ENCODE peak calls at places on chromosomes 4 and X, in eight cellular contexts. O is tibial nerve, D is A549, N is right lobe of liver, I is thoracic aorta, U is astrocyte, Y is H9, S is upper lobe of right lung. V is an unnamed sample.

GRCh38 chrX:48972214-48973164 is 845 bp upstream of the KCND1 start:
- DNase-seq in O (peak; percentile 23), D (peak; percentile 60), N (no peak), I (no peak), U (peak; percentile 26), Y (peak; percentile 73), S (no peak), V (no peak)

GRCh38 chr4:173448103-173448502 is 49.2 kb upstream of the SCRG1 start:
- DNase-seq in O (no peak), D (no peak), N (no peak), I (no peak), U (peak; percentile 59), Y (no peak), S (no peak), V (no peak)

GRCh38 chr4:157004279-157005161 is 32.9 kb upstream of the PDGFC start:
- DNase-seq in O (no peak), D (no peak), N (no peak), I (no peak), U (peak; percentile 10), Y (no peak), S (no peak), V (no peak)

GRCh38 chrX:23334871-23335599 is 386 bp downstream of the PTCHD1 start:
- DNase-seq in O (no peak), D (no peak), N (no peak), I (no peak), U (no peak), Y (peak; percentile 57), S (no peak), V (no peak)

GRCh38 chrX:142483965-142484364 is 278.9 kb upstream of the MAGEC2 start:
- DNase-seq in O (no peak), D (no peak), N (no peak), I (no peak), U (no peak), Y (no peak), S (no peak), V (no peak)

GRCh38 chrX:151516538-151517187 is 46.8 kb upstream of the PASD1 start:
- DNase-seq in O (no peak), D (no peak), N (no peak), I (no peak), U (no peak), Y (peak; percentile 41), S (no peak), V (no peak)

GRCh38 chr4:173547889-173548288 is 17.9 kb upstream of the HAND2 start:
- DNase-seq in O (no peak), D (no peak), N (no peak), I (no peak), U (no peak), Y (no peak), S (no peak), V (no peak)

GRCh38 chr4:130110760-130111159 is 1014.8 kb downstream of the C4orf33 start:
- DNase-seq in O (no peak), D (no peak), N (no peak), I (no peak), U (no peak), Y (no peak), S (no peak), V (no peak)

GRCh38 chrX:51406688-51407519 is 74.3 kb downstream of the NUDT10 start:
- DNase-seq in O (no peak), D (no peak), N (no peak), I (no peak), U (no peak), Y (no peak), S (no peak), V (no peak)

GRCh38 chr4:33930497-33930896 is 2313.8 kb downstream of the ARAP2 start:
- DNase-seq in O (no peak), D (no peak), N (no peak), I (no peak), U (peak; percentile 68), Y (no peak), S (no peak), V (no peak)

DNA sequence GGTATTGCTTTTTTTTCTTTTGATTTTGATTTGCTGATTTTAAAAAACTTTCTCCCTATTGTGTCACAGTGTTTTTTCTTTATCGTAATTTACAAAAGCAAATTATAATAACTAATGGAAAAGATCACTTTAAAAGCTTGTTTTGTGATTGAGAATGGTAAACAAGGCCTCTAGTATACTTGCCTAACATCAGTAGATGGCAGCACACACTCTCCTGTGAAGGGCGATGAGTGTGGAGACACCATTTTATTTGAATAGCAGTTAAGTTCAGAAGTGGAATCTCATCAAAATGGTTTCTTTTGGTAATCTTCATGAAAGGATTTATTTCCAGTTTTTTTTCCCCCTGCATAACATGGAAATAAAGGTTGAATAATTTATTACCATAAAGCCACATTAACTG is 72.3 kb downstream of the PAK3 start:
- DNase-seq in O (no peak), D (peak; percentile 25), N (no peak), I (no peak), U (no peak), Y (peak; percentile 29), S (no peak), V (no peak)
- TF ChIP-seq CTCF in O (no peak), D (peak; percentile 8), N (peak; percentile 28), I (no peak), U (no peak), Y (peak; percentile 81), S (peak; percentile 14), V (no peak)

GRCh38 chrX:36986231-36986630 is 21.9 kb upstream of the FAM47C start:
- DNase-seq in O (no peak), D (no peak), N (no peak), I (no peak), U (no peak), Y (peak; percentile 41), S (peak; percentile 63), V (no peak)
- H3K4me1 ChIP-seq in O (no peaks in the 10 kb centered on the region), D (no peaks in the 10 kb centered on the region), N (no peaks in the 10 kb centered on the region), I (no peaks in the 10 kb centered on the region), U (no peaks in the 10 kb centered on the region), Y (peaks cover 2% of the 10 kb centered on the region), S (no peaks in the 10 kb centered on the region), V (no peaks in the 10 kb centered on the region)

GRCh38 chr4:189502841-189503240 is 437.8 kb upstream of the FRG1 start:
- DNase-seq in O (no peak), D (no peak), N (no peak), I (no peak), U (no peak), Y (no peak), S (no peak), V (no peak)
- H3K27ac ChIP-seq in O (no peak overlapping the region), D (no peak overlapping the region), N (no peak overlapping the region), I (no peak overlapping the region), U (no peak overlapping the region), Y (no peak overlapping the region), S (no peak overlapping the region), V (no peak overlapping the region)

DNA sequence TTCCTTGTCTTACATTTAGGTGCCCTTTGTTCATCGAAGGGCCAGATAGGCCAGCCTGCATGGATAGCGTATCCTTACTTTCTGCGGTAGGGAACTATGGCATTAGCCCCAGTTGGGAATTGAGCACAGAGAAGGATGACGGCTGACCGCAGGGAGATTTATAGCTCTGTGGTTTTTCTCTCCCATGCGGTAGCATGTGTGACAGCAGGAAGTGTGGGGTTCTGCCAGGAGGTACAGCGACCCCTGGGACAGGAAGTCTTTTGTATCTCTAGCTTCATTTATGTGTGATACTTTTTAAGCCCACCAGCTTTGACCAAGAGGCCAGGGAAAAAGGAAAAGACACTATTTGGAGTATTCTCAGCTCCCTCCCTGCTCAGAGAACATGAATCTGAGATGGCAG is 33.1 kb downstream of the GAB3 start:
- DNase-seq in O (no peak), D (no peak), N (no peak), I (no peak), U (peak; percentile 78), Y (no peak), S (no peak), V (no peak)
- TF ChIP-seq CTCF in O (no peak), D (no peak), N (no peak), I (no peak), U (no peak), Y (no peak), S (no peak), V (no peak)

DNA sequence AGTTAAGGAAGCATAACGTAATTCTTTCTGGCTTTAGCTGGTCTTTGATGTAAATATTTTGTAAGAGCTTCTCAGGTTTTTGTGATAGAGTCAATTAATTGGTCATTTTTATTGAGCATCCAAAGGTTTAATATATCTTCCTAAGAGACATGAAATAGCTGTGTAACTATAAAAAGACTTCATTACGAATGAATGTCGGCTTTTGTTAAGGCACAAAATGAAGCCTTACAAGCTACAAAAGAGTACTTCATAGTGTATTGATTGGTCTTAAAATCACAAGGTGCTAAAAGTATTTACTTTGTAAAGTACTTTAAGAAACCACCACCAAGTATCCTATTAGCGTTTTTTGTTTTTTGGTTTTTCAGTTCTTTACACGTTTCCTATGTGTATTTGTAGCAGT is 104.2 kb downstream of the CEP135 start:
- DNase-seq in O (no peak), D (no peak), N (no peak), I (no peak), U (no peak), Y (no peak), S (no peak), V (no peak)
- H3K4me1 ChIP-seq in O (no peaks in the 10 kb centered on the region), D (peaks cover 4% of the 10 kb centered on the region), N (no peaks in the 10 kb centered on the region), I (no peaks in the 10 kb centered on the region), U (peaks cover 11% of the 10 kb centered on the region), Y (peaks cover 6% of the 10 kb centered on the region), S (peaks cover 11% of the 10 kb centered on the region), V (peaks cover 13% of the 10 kb centered on the region)

GRCh38 chr4:87575983-87576382 is 32.3 kb upstream of the DSPP start:
- DNase-seq in O (no peak), D (no peak), N (no peak), I (no peak), U (no peak), Y (no peak), S (no peak), V (no peak)

GRCh38 chr4:87575408-87575807 is 32.9 kb upstream of the DSPP start:
- DNase-seq in O (no peak), D (no peak), N (no peak), I (no peak), U (no peak), Y (no peak), S (no peak), V (no peak)

GRCh38 chr4:87570290-87570689 is 38.0 kb upstream of the DSPP start:
- DNase-seq in O (no peak), D (no peak), N (no peak), I (no peak), U (no peak), Y (no peak), S (no peak), V (no peak)

GRCh38 chr4:87579478-87579877 is 28.9 kb upstream of the DSPP start:
- DNase-seq in O (no peak), D (no peak), N (no peak), I (no peak), U (no peak), Y (no peak), S (no peak), V (no peak)

DNA sequence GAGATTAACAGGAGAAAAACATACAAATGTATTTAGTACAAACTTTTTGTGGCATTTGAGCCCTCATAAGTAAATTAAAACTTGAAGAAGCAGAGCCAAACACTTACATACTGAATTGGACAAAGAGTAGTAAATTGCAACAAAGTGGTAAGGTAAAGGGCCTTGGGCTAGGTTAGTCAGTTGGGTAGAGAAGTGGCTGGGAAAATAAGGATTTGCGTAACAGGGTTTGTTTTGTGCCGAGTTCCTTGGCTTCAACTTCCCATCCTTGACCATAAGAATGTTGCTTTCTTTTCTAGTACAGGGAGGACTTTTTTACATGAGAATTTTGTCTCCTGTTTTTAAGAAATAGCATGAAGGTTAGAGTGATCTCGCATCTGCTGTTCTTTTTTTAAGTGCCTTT is 33.3 kb upstream of the DSPP start:
- DNase-seq in O (no peak), D (no peak), N (no peak), I (no peak), U (no peak), Y (no peak), S (no peak), V (no peak)
- H3K27ac ChIP-seq in O (no peak overlapping the region), D (no peak overlapping the region), N (no peak overlapping the region), I (peak overlapping the region; percentile 40), U (no peak overlapping the region), Y (no peak overlapping the region), S (no peak overlapping the region), V (no peak overlapping the region)

V was measured in lower lobe of right lung.